ENCODE peak calls at places on chromosomes 2 and 18, in ten cellular contexts. G is activated CD4-positive, alpha-beta memory T cell treated with anti-CD3 and anti-CD28 coated beads, Interleukin-2, amount 10 ng/mL, durations not matched to agents 7 days and 5 days; V is stimulated activated CD4-positive, alpha-beta T cell treated with anti-CD3 and anti-CD28 coated beads, Interleukin-1b, Interleukin-23, amount 100 ng/mL, for 24 hours; Q is stimulated activated naive B cell treated with anti-CD40 and anti-IgM and Interleukin-4, amounts not matched to agents 10 μg/mL and 1 μg/mL and 100 μg/mL, for 72 hours; B is GM23338; S is H9; F is iris pigment epithelial cell; Z is BJ; K is activated CD4-positive, alpha-beta T cell treated with anti-CD3 and anti-CD28 coated beads for 48 hours; R is astrocyte of the spinal cord. I is an unnamed sample.

GRCh38 chr2:95158891-95159619 is 593 bp downstream of the ZNF514 start:
- DNase-seq in S (peak), R (peak), Q (peak), Z (no peak), V (no peak), K (peak), B (peak), G (peak), F (peak), I (peak)

GRCh38 chr18:4453712-4454547 is 1.2 kb downstream of the DLGAP1 start:
- DNase-seq in S (peak), K (no peak), Q (no peak), B (peak), Z (no peak), F (no peak), R (no peak), V (no peak), G (no peak), I (no peak)

GRCh38 chr2:137192366-137193315 is 427.3 kb downstream of the THSD7B start:
- DNase-seq in B (no peak), G (no peak), Q (no peak), K (no peak), Z (no peak), V (no peak), S (no peak), F (peak), R (peak), I (peak)

GRCh38 chr2:47288864-47289263 is 114.1 kb upstream of the MSH2 start:
- DNase-seq in B (no peak), R (peak), Z (peak), K (no peak), G (no peak), Q (no peak), V (no peak), F (peak), S (no peak), I (peak)

GRCh38 chr2:40243581-40243980 is 208.3 kb downstream of the SLC8A1 start:
- DNase-seq in G (no peak), B (no peak), Z (peak), F (peak), Q (no peak), R (peak), K (no peak), S (no peak), V (no peak), I (peak)

GRCh38 chr2:44553456-44553855 is 191.7 kb downstream of the CAMKMT start:
- DNase-seq in Z (peak), S (no peak), Q (no peak), F (peak), K (no peak), R (peak), G (no peak), B (no peak), V (no peak), I (peak)

GRCh38 chr2:74544634-74545033 is 9.1 kb downstream of the LOXL3 start:
- DNase-seq in K (no peak), V (no peak), Q (no peak), G (no peak), F (no peak), R (no peak), B (no peak), Z (no peak), S (no peak), I (no peak)

GRCh38 chr18:50313031-50313607 is 25.6 kb upstream of the CXXC1 start:
- DNase-seq in R (no peak), V (no peak), S (no peak), F (no peak), B (no peak), Q (peak), G (no peak), K (no peak), Z (no peak), I (no peak)

GRCh38 chr2:3575534-3576324 is 669 bp downstream of the RPS7 start:
- DNase-seq in G (peak), F (no peak), S (no peak), R (no peak), V (no peak), B (peak), Q (no peak), Z (no peak), K (peak), I (no peak)

GRCh38 chr2:238241970-238242369 is 2.1 kb upstream of the HES6 start:
- DNase-seq in R (no peak), Z (no peak), B (no peak), K (no peak), F (no peak), Q (no peak), G (no peak), S (no peak), V (no peak), I (no peak)

GRCh38 chr18:31506024-31506742 is 8.2 kb downstream of the DSG2 start:
- DNase-seq in V (no peak), S (no peak), K (no peak), G (no peak), R (peak), Q (no peak), F (peak), B (peak), Z (no peak), I (peak)

GRCh38 chr2:102915128-102915527 is 153.3 kb downstream of the TMEM182 start:
- DNase-seq in S (no peak), Z (no peak), K (no peak), R (peak), Q (no peak), F (peak), V (no peak), G (no peak), B (no peak), I (peak)

GRCh38 chr18:41940506-41941215 is 14.4 kb upstream of the PIK3C3 start:
- DNase-seq in R (peak), Z (peak), Q (no peak), G (no peak), F (peak), K (no peak), B (peak), S (peak), V (no peak), I (peak)

GRCh38 chr2:218421027-218421426 is 2.1 kb downstream of the VIL1 start:
- DNase-seq in K (no peak), G (no peak), B (no peak), Z (no peak), V (no peak), F (no peak), Q (no peak), R (no peak), S (no peak), I (no peak)

GRCh38 chr2:208315081-208315788 is 49.2 kb downstream of the PIKFYVE start:
- DNase-seq in S (no peak), G (no peak), R (peak), Q (peak), B (no peak), Z (no peak), F (peak), K (no peak), V (no peak), I (peak)

GRCh38 chr2:151967829-151968722 is 130.8 kb downstream of the CACNB4 start:
- DNase-seq in V (no peak), G (no peak), B (no peak), Z (no peak), F (no peak), R (no peak), S (no peak), K (no peak), Q (no peak), I (no peak)

GRCh38 chr2:40034198-40034597 is 255.1 kb upstream of the THUMPD2 start:
- DNase-seq in B (no peak), Q (no peak), K (no peak), V (no peak), R (peak), Z (no peak), F (peak), G (no peak), S (no peak), I (peak)

GRCh38 chr2:17272170-17272569 is 246.1 kb downstream of the RAD51AP2 start:
- DNase-seq in F (no peak), K (no peak), R (no peak), V (no peak), Z (no peak), Q (no peak), S (no peak), G (no peak), B (no peak), I (no peak)

GRCh38 chr18:50727721-50728470 is 91.9 kb downstream of the MRO start:
- DNase-seq in R (no peak), V (no peak), B (no peak), Q (no peak), Z (no peak), G (no peak), F (no peak), S (no peak), K (no peak), I (no peak)

GRCh38 chr18:63264871-63265270 is 54.7 kb downstream of the BCL2 start:
- DNase-seq in K (no peak), G (no peak), B (no peak), V (no peak), S (no peak), R (no peak), Q (no peak), Z (no peak), F (no peak), I (no peak)

GRCh38 chr2:46802665-46803550 is 112.7 kb downstream of the MCFD2 start:
- DNase-seq in R (no peak), F (no peak), Z (no peak), B (no peak), S (no peak), K (no peak), Q (no peak), V (no peak), G (no peak), I (no peak)

GRCh38 chr2:167697194-167697593 is 550.2 kb downstream of the STK39 start:
- DNase-seq in B (peak), K (no peak), F (no peak), S (peak), Q (no peak), G (no peak), R (no peak), Z (no peak), V (no peak), I (no peak)

GRCh38 chr18:49400398-49401072 is 59.9 kb downstream of the DYM start:
- DNase-seq in V (no peak), F (peak), Q (no peak), K (no peak), R (peak), Z (no peak), G (no peak), B (no peak), S (no peak), I (no peak)

GRCh38 chr2:165008916-165009315 is 53.6 kb upstream of the SLC38A11 start:
- DNase-seq in R (no peak), B (no peak), F (peak), Z (no peak), V (no peak), S (no peak), G (no peak), Q (no peak), K (no peak), I (no peak)

GRCh38 chr2:61328707-61329251 is 142.1 kb downstream of the USP34 start:
- DNase-seq in Z (peak), S (no peak), G (no peak), V (no peak), Q (no peak), R (peak), K (no peak), F (peak), B (no peak), I (no peak)

GRCh38 chr2:108320326-108320932 is 31.7 kb downstream of the SULT1C2 start:
- DNase-seq in K (no peak), B (no peak), V (no peak), F (no peak), Z (no peak), G (no peak), Q (no peak), R (no peak), S (no peak), I (no peak)

GRCh38 chr2:137659616-137660015 is 304.7 kb upstream of the HNMT start:
- DNase-seq in V (no peak), S (no peak), B (peak), Q (no peak), R (no peak), K (no peak), F (no peak), G (no peak), Z (no peak), I (no peak)

GRCh38 chr2:8737571-8738175 is 55.8 kb downstream of the ID2 start:
- DNase-seq in Q (no peak), B (no peak), S (no peak), Z (peak), K (no peak), G (no peak), V (no peak), R (peak), F (peak), I (no peak)

GRCh38 chr2:181680937-181681811 is 857 bp upstream of the NEUROD1 start:
- DNase-seq in B (peak), V (no peak), G (no peak), R (no peak), Z (no peak), F (no peak), S (peak), K (no peak), Q (no peak), I (no peak)

GRCh38 chr2:118177932-118178331 is 89.7 kb downstream of the INSIG2 start:
- DNase-seq in Q (no peak), B (no peak), Z (no peak), R (no peak), F (no peak), K (no peak), S (no peak), V (no peak), G (no peak), I (no peak)

GRCh38 chr2:230124792-230125452 is 56.2 kb upstream of the SLC16A14 start:
- DNase-seq in G (no peak), Z (no peak), R (no peak), S (no peak), K (no peak), V (no peak), B (no peak), F (no peak), Q (peak), I (no peak)

GRCh38 chr2:1739322-1739957 is 4.9 kb downstream of the PXDN start:
- DNase-seq in R (no peak), B (no peak), F (no peak), S (no peak), Q (no peak), K (no peak), Z (no peak), V (no peak), G (no peak), I (no peak)

I was measured in fibroblast of pulmonary artery.